ENCODE peak calls at places on chromosomes 11 and 22, in four cellular contexts. T is colonic mucosa, R is ascending aorta, I is Panc1. U is an unnamed sample.

GRCh38 chr11:43404836-43405479 is 46.2 kb downstream of the TTC17 start:
- DNase-seq in T (no peak), R (no peak), I (no peak), U (no peak)

GRCh38 chr11:6249822-6250555 is 9.6 kb upstream of the CCKBR start:
- DNase-seq in I (peak; percentile 25), T (peak; percentile 57), R (peak; percentile 43), U (peak; percentile 80)

GRCh38 chr22:31911565-31912401 is 32.6 kb upstream of the YWHAH start:
- DNase-seq in T (peak; percentile 59), R (no peak), I (no peak), U (no peak)

GRCh38 chr11:8373519-8374432 is 110.1 kb upstream of the LMO1 start:
- DNase-seq in T (no peak), I (no peak), R (no peak), U (no peak)

GRCh38 chr11:73235236-73235786 is 17.2 kb downstream of the P2RY2 start:
- DNase-seq in T (no peak), R (no peak), I (no peak), U (no peak)

GRCh38 chr11:115941044-115941443 is 436.8 kb upstream of the CADM1 start:
- DNase-seq in R (no peak), T (no peak), I (no peak), U (no peak)

GRCh38 chr22:39707816-39708215 is 137.3 kb downstream of the CACNA1I start:
- DNase-seq in I (no peak), T (no peak), R (no peak), U (no peak)

GRCh38 chr11:68214173-68215086 is 1.3 kb upstream of the KMT5B start:
- DNase-seq in R (no peak), I (no peak), T (peak; percentile 42), U (peak; percentile 35)

GRCh38 chr11:9716275-9717039 is 52.6 kb downstream of the SWAP70 start:
- DNase-seq in I (no peak), R (no peak), T (no peak), U (no peak)

GRCh38 chr11:61390161-61390560 is 2.2 kb upstream of the TMEM216 start:
- DNase-seq in R (no peak), I (no peak), T (no peak), U (no peak)

GRCh38 chr22:28014141-28015055 is 95.3 kb upstream of the PITPNB start:
- DNase-seq in T (no peak), I (no peak), R (no peak), U (no peak)

GRCh38 chr11:61522881-61523280 is 14.3 kb downstream of the LRRC10B start:
- DNase-seq in T (no peak), I (no peak), R (no peak), U (no peak)

GRCh38 chr11:47178305-47178704 is 1.6 kb upstream of the ARFGAP2 start:
- DNase-seq in T (no peak), I (no peak), R (no peak), U (no peak)

GRCh38 chr11:47175746-47176327 is 842 bp downstream of the ARFGAP2 start:
- DNase-seq in T (no peak), I (no peak), R (no peak), U (no peak)

GRCh38 chr11:47177229-47177845 is 658 bp upstream of the ARFGAP2 start:
- DNase-seq in R (no peak), T (peak; percentile 80), I (no peak), U (peak; percentile 77)

GRCh38 chr11:47177846-47178245 is 1.2 kb upstream of the ARFGAP2 start:
- DNase-seq in R (no peak), T (no peak), I (no peak), U (no peak)

GRCh38 chr11:47176328-47177228 is at the start of gene ARFGAP2:
- DNase-seq in R (peak; percentile 89), I (no peak), T (peak; percentile 97), U (peak; percentile 98)
- H3K4me1 ChIP-seq in R (peaks cover 15% of the 10 kb centered on the region), I (peaks cover 14% of the 10 kb centered on the region), T (peaks cover 14% of the 10 kb centered on the region), U (peaks cover 52% of the 10 kb centered on the region)

GRCh38 chr11:19089421-19089820 is 27.5 kb upstream of the ZDHHC13 start:
- DNase-seq in I (no peak), T (no peak), R (no peak), U (no peak)

GRCh38 chr11:19091366-19091765 is 25.6 kb upstream of the ZDHHC13 start:
- DNase-seq in T (no peak), I (no peak), R (no peak), U (no peak)

GRCh38 chr11:19092342-19092741 is 24.6 kb upstream of the ZDHHC13 start:
- DNase-seq in I (no peak), T (no peak), R (no peak), U (no peak)

GRCh38 chr11:19087658-19088057 is 27.1 kb upstream of the MRGPRX2 start:
- DNase-seq in I (no peak), T (peak; percentile 6), R (no peak), U (no peak)

DNA sequence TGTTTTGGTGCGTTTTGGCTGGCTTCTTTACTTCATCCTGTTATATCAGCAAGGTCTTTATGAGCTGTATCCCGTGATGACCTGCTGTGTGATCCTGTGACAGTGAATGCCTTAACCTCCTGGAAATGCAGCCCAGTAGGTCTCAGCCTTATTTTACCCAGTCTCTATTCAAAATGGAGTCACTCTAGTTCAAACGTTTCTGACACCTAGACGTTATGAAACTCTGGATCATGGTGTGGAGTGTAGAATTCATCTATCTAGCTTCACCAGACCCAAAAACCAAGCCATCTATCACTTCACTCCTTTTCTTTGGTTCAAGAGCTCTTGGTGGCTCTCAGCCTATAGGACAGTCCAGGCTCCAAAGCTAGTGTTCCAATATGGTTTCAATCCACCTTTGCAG is 28.2 kb upstream of the ZDHHC13 start:
- DNase-seq in I (no peak), R (no peak), T (no peak), U (no peak)
- H3K27ac ChIP-seq in I (no peak overlapping the region), R (no peak overlapping the region), T (no peak overlapping the region), U (no peak overlapping the region)

GRCh38 chr11:33132510-33132909 is 28.8 kb downstream of the CSTF3 start:
- DNase-seq in R (no peak), I (no peak), T (no peak), U (no peak)
- H3K4me1 ChIP-seq in R (no peaks in the 10 kb centered on the region), I (no peaks in the 10 kb centered on the region), T (no peaks in the 10 kb centered on the region), U (no peaks in the 10 kb centered on the region)

GRCh38 chr11:120337133-120337895 is 1.1 kb downstream of the ARHGEF12 start:
- DNase-seq in I (no peak), R (no peak), T (peak; percentile 64), U (no peak)
- H3K27ac ChIP-seq in I (peak overlapping the region; percentile 91), R (peak overlapping the region; percentile 100), T (peak overlapping the region; percentile 96), U (peak overlapping the region; percentile 91)

DNA sequence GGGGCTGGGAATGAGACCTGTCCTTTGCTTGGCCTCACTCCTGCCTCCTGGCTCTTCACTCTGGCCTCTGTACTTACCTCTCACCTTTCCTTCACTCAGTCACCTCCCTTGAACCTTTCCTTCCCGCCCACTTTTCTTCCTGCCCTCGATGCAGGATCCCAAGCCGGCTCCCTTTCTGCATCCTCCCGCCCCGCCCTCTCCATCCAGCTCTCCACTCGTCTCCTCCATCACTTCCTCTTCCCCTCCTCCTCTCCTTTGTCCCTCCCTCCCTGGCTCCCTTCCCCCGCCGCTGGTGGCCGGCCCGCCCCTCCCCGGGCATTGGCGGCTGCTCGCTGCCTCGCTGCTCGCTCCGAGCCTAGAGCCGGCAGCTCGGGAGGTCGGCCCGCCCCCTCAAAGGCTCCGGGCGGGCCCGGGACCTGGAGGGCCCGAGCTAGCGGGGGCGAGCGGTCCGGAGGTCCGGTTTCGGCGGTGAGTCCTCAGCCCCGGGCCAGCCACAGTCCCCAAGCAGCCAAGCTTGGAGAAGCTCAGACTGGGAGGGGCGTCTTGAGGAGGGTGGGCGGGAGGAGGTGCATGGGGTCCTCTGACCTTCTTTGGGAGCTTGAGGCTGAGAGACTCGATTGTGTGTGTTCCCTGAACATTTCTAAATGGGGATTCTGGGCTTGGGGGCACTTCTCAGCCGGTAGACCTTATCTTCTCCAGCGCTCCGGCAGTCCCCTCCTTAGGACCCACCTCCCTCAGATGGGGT is 13.8 kb downstream of the PHLDB1 start:
- DNase-seq in R (no peak), T (peak; percentile 92), I (no peak), U (peak; percentile 92)
- H3K4me1 ChIP-seq in R (peaks cover 31% of the 10 kb centered on the region), T (peaks cover 16% of the 10 kb centered on the region), I (peaks cover 38% of the 10 kb centered on the region), U (peaks cover 94% of the 10 kb centered on the region)

DNA sequence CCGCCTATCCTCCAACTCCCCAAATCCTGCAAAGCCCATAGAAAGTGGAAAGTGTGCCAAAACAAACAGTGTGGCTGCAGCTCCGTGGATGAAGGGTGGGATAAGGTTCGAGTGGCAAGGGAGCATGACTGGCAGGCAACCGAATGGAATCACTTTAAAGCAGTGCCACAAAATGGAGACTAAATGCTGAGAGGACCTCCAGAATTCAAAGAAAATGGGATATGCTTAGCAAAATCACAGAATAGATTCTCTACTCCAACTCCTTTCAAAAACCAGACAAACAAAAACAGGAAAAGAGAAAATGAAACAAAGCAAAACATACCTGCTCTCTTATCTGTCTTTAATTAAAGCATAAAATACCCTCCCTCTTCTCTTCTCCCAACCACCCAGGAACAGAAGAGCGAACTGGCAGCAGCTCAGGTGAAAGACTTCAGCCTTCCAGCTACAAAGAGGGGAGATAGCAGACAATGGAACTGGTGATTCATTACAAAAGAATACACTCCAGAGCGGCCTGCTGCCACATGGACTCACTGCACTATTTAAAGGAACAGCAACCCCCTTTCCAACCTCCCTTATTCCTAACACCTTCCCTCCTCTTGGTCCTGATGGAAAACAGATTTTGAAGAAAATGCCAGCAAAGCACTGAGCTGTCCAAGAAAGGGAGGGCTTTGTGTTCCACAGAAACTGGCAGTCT is 118.5 kb downstream of the APOL5 start:
- DNase-seq in T (peak; percentile 76), R (no peak), I (no peak), U (peak; percentile 58)
- H3K27ac ChIP-seq in T (peak overlapping the region; percentile 53), R (peak overlapping the region; percentile 71), I (peak overlapping the region; percentile 85), U (peak overlapping the region; percentile 78)